ENCODE peak calls at places on chromosomes 3 and 15, in nine cellular contexts. O is tibial artery; I is CD8-positive, alpha-beta T cell; P is astrocyte of the spinal cord; K is psoas muscle; B is IMR-90; Z is choroid plexus epithelial cell; W is WERI-Rb-1; R is kidney. H is an unnamed sample.

GRCh38 chr3:73622135-73622534 is 2.6 kb downstream of the PDZRN3 start:
- DNase-seq in O (peak), I (no peak), P (no peak), K (peak), B (peak), Z (peak), W (peak), R (peak), H (no peak)

GRCh38 chr3:144265527-144266100 is 294.0 kb downstream of the DIPK2A start:
- DNase-seq in O (no peak), I (no peak), P (no peak), K (no peak), B (no peak), Z (no peak), W (no peak), R (no peak), H (no peak)

GRCh38 chr3:66753670-66754069 is 244.4 kb upstream of the KBTBD8 start:
- DNase-seq in O (no peak), I (no peak), P (no peak), K (no peak), B (no peak), Z (no peak), W (no peak), R (no peak), H (no peak)

GRCh38 chr3:49609815-49610214 is 55.5 kb downstream of the BSN start:
- DNase-seq in O (peak), I (no peak), P (no peak), K (no peak), B (no peak), Z (no peak), W (no peak), R (no peak), H (no peak)

GRCh38 chr3:152096280-152096679 is 172.4 kb upstream of the MBNL1 start:
- DNase-seq in O (no peak), I (no peak), P (no peak), K (no peak), B (no peak), Z (no peak), W (no peak), R (no peak), H (no peak)

GRCh38 chr3:48038971-48039481 is 22.8 kb upstream of the MAP4 start:
- DNase-seq in O (no peak), I (no peak), P (no peak), K (no peak), B (no peak), Z (peak), W (no peak), R (no peak), H (no peak)

GRCh38 chr3:188890572-188891270 is 281.1 kb upstream of the TPRG1 start:
- DNase-seq in O (no peak), I (no peak), P (peak), K (no peak), B (peak), Z (peak), W (no peak), R (no peak), H (no peak)

GRCh38 chr3:102510663-102511062 is 75.8 kb downstream of the ZPLD1 start:
- DNase-seq in O (no peak), I (no peak), P (peak), K (no peak), B (no peak), Z (no peak), W (no peak), R (no peak), H (peak)

GRCh38 chr15:67696087-67696486 is 129.2 kb upstream of the SKOR1 start:
- DNase-seq in O (no peak), I (no peak), P (no peak), K (no peak), B (no peak), Z (no peak), W (no peak), R (no peak), H (no peak)

GRCh38 chr3:27729325-27729724 is 7.2 kb upstream of the EOMES start:
- DNase-seq in O (no peak), I (no peak), P (no peak), K (no peak), B (no peak), Z (no peak), W (no peak), R (no peak), H (no peak)

GRCh38 chr3:192207239-192207638 is 520.1 kb downstream of the FGF12 start:
- DNase-seq in O (no peak), I (no peak), P (peak), K (no peak), B (no peak), Z (no peak), W (no peak), R (no peak), H (peak)

GRCh38 chr3:141782386-141782932 is 19.3 kb downstream of the GRK7 start:
- DNase-seq in O (no peak), I (no peak), P (peak), K (no peak), B (no peak), Z (peak), W (peak), R (no peak), H (peak)
- TF ChIP-seq CTCF in O (no peak), I (no peak), P (peak), K (peak), B (no peak), Z (peak), W (peak), R (peak), H (peak)

DNA sequence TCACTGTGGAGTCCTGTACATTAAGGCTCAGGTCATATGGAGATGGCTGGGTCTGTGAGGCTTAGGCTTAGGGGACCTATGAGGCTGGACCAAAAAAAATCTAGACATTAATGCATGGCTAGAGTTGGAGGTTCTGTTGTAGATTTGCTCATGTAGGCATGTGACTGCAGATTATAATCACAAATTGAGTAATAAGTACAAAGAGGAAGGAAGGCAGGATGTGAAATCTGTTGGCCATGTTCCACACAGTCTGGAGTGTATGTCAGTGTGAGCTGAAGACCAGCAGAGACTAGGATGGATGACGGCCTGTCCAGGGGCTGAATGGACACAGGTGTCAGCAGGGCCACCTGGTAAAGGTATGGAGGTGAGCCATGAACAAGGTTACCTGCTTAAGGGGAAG is at the start of gene ST3GAL6:
- DNase-seq in O (peak), I (no peak), P (no peak), K (no peak), B (peak), Z (peak), W (no peak), R (no peak), H (peak)
- H3K4me3 ChIP-seq in O (peak), I (no peak), P (no peak), K (peak), B (no peak), Z (no peak), W (no peak), R (peak), H (no peak)

GRCh38 chr15:81197688-81198281 is 1.1 kb downstream of the IL16 start:
- DNase-seq in O (no peak), I (no peak), P (no peak), K (no peak), B (no peak), Z (no peak), W (no peak), R (no peak), H (no peak)

GRCh38 chr15:81197255-81197630 is 564 bp downstream of the IL16 start:
- DNase-seq in O (no peak), I (no peak), P (no peak), K (no peak), B (no peak), Z (no peak), W (no peak), R (no peak), H (no peak)

GRCh38 chr15:81196576-81197254 is at the start of gene IL16:
- DNase-seq in O (no peak), I (no peak), P (no peak), K (no peak), B (no peak), Z (no peak), W (peak), R (no peak), H (no peak)

GRCh38 chr15:81195339-81195864 is 1.3 kb upstream of the IL16 start:
- DNase-seq in O (no peak), I (no peak), P (no peak), K (no peak), B (no peak), Z (no peak), W (no peak), R (no peak), H (no peak)

GRCh38 chr15:81199031-81199779 is 2.5 kb downstream of the IL16 start:
- DNase-seq in O (no peak), I (no peak), P (no peak), K (no peak), B (no peak), Z (peak), W (no peak), R (no peak), H (no peak)
- TF ChIP-seq CTCF in O (no peak), I (no peak), P (no peak), K (no peak), B (no peak), Z (no peak), W (peak), R (no peak), H (no peak)

GRCh38 chr15:62402687-62403086 is 237.6 kb upstream of the C2CD4B start:
- DNase-seq in O (no peak), I (no peak), P (no peak), K (no peak), B (no peak), Z (no peak), W (no peak), R (no peak), H (no peak)
- H3K4me3 ChIP-seq in O (no peak), I (no peak), P (no peak), K (no peak), B (no peak), Z (no peak), W (no peak), R (no peak), H (no peak)

DNA sequence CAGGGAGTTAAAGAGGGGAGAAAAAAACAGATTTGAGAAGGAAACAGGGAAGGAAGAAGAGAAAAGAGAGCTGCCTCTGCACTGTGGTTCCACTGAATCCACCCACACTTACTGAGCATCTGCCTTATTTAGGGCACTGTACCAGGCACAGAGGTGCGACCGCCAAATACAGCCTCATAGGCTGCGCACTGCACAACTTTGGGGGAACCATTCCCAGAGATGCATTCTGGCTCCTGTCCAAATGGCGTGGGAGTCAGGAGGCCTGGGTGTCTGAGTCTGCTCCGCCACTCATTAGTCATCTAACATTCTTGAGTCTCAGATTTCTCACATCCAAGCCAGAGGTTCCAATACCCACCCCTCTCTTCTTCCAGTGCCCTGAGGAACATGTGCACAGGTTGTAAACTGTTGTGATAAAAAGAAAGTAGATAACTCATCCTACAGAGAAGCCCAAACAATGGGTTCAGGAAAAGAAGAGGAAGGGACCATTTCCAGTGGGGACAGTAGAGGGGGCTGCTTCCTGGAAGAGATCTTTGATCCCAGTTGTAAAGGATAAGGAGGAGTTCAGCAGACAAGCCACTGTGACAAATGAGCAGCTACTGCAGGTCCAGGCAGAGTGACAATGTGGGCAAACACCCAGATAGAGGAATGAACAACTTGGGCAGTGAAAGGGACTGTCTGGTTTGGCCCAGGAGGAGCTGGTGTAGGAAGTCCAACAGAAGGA is 254.6 kb downstream of the UACA start:
- DNase-seq in O (no peak), I (no peak), P (peak), K (no peak), B (peak), Z (peak), W (no peak), R (no peak), H (peak)
- TF ChIP-seq CTCF in O (no peak), I (no peak), P (no peak), K (no peak), B (peak), Z (peak), W (peak), R (no peak), H (no peak)

DNA sequence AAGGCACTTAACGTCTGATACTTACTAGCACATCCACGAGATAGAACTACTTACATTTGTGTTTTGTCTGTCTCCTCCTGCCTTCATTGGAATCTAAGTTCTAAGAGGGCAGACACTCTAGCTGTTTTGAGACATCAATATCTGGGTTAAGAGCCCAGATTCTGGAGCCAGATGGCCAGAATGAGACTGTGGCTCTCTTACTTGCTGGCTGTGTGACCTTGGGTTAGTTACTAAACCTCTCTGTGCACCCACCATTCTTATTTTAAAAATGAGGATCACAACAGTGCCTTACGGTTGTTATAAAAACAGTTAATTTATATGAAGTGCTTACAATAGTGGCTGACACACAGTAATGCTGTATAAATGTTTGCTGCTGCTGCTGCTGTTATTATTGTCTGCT is 7.7 kb downstream of the STARD5 start:
- DNase-seq in O (no peak), I (no peak), P (no peak), K (no peak), B (no peak), Z (no peak), W (no peak), R (no peak), H (no peak)
- H3K4me3 ChIP-seq in O (no peak), I (no peak), P (no peak), K (no peak), B (no peak), Z (no peak), W (no peak), R (no peak), H (no peak)

DNA sequence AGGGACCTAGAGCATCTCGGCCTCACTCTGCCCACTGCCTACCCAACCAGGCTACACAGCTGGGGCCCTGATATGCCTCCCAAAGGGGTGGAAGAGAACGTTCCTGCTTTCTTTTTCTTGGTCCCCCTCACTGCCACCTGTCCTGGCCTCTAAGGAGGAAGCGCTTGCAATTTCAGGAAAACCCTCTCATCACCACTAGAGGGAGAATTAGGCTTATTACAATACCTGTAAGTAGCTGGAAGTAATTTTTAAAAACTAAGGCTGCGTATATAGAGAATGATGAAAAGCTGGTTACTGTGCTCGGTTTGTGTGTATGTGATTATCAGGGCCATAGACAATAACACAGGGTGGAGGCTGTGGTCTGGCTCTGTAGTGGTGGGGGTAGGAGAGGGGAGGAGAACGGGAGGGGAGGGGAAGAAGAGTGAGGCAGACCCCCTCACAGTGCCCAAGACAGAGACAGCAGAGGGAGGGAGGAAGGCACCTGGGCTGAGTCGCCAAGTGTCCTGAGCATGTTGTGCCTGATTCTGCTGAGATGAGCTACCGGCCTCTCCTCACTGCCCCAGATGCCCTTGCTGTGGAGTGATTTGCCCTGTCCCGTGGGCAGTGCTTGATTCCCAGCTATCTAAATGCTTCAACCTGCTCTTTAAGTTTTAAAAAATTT is 3.3 kb downstream of the GABRG3 start:
- DNase-seq in O (no peak), I (no peak), P (peak), K (no peak), B (peak), Z (peak), W (peak), R (no peak), H (peak)
- TF ChIP-seq CTCF in O (no peak), I (no peak), P (peak), K (no peak), B (peak), Z (peak), W (peak), R (peak), H (peak)

GRCh38 chr15:92228830-92229229 is 164.9 kb upstream of the ST8SIA2 start:
- DNase-seq in O (no peak), I (no peak), P (no peak), K (no peak), B (no peak), Z (no peak), W (no peak), R (no peak), H (no peak)

GRCh38 chr15:92226020-92226612 is 167.6 kb upstream of the ST8SIA2 start:
- DNase-seq in O (no peak), I (no peak), P (no peak), K (no peak), B (no peak), Z (no peak), W (peak), R (no peak), H (peak)

GRCh38 chr15:92232876-92233275 is 160.8 kb upstream of the ST8SIA2 start:
- DNase-seq in O (no peak), I (no peak), P (no peak), K (no peak), B (no peak), Z (no peak), W (no peak), R (no peak), H (no peak)

GRCh38 chr15:92232317-92232716 is 161.4 kb upstream of the ST8SIA2 start:
- DNase-seq in O (no peak), I (no peak), P (no peak), K (no peak), B (no peak), Z (no peak), W (no peak), R (no peak), H (no peak)

DNA sequence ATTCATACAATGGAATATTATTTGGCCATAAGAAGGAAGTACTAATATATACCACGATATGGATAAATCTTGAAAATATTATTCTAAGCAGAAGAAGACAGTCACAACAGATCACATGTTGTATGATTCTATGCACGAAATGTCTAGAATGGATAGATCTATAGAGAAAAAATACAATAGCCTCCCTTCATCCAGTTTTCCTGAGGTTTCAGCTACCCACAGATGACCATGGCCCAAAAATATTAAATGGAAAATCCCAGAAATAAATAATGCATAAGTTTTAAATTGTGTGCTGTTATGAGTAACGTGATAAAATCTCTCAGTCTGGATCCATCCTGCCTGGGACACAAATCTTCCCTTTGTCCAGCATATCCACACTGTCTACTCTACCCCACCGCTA is 162.2 kb upstream of the ST8SIA2 start:
- DNase-seq in O (no peak), I (no peak), P (no peak), K (no peak), B (no peak), Z (no peak), W (no peak), R (no peak), H (no peak)
- H3K4me3 ChIP-seq in O (no peak), I (no peak), P (no peak), K (no peak), B (no peak), Z (no peak), W (no peak), R (no peak), H (no peak)

GRCh38 chr3:139677341-139678155 is at the start of gene NMNAT3:
- DNase-seq in O (peak), I (peak), P (peak), K (peak), B (peak), Z (peak), W (peak), R (peak), H (peak)
- TF ChIP-seq CTCF in O (no peak), I (no peak), P (no peak), K (no peak), B (no peak), Z (no peak), W (no peak), R (no peak), H (no peak)

H was measured in epithelial cell of esophagus.